ENCODE peak calls at places on chromosomes 6 and 20, in four cellular contexts. M is K562; O is activated T-helper 1 cell treated with anti-CD3 and anti-CD28 coated beads, Interleukin-2, amount 50 U/mL, for 16 hours; U is Ammon's horn. N is an unnamed sample.
A peak's percentile ranks its signal among the peaks of the same experiment; 100 is the strongest.

GRCh38 chr6:151374024-151374423 is 17.3 kb downstream of the ZBTB2 start:
- DNase-seq in M (peak; percentile 32), O (no peak), U (no peak), N (no peak)

GRCh38 chr6:146862508-146862919 is 263.7 kb downstream of the ADGB start:
- DNase-seq in M (no peak), O (no peak), U (no peak), N (no peak)

GRCh38 chr20:2162125-2162822 is 60.6 kb downstream of the STK35 start:
- DNase-seq in M (no peak), O (no peak), U (no peak), N (no peak)

GRCh38 chr6:390914-391558 is 516 bp upstream of the IRF4 start:
- DNase-seq in M (no peak), O (no peak), U (no peak), N (no peak)

GRCh38 chr6:122753688-122754056 is 25.8 kb upstream of the FABP7 start:
- DNase-seq in M (no peak), O (no peak), U (peak; percentile 43), N (no peak)

GRCh38 chr6:138371720-138372119 is 6.0 kb upstream of the SMIM28 start:
- DNase-seq in M (peak; percentile 28), O (no peak), U (no peak), N (no peak)

GRCh38 chr20:59143326-59143725 is 20.3 kb upstream of the ZNF831 start:
- DNase-seq in M (no peak), O (no peak), U (no peak), N (no peak)

GRCh38 chr6:168149015-168149414 is 70.0 kb upstream of the FRMD1 start:
- DNase-seq in M (no peak), O (no peak), U (no peak), N (peak; percentile 8)

GRCh38 chr6:136720045-136720760 is 72.1 kb downstream of the MAP3K5 start:
- DNase-seq in M (no peak), O (no peak), U (peak; percentile 31), N (no peak)

GRCh38 chr6:64221776-64222175 is 586.2 kb downstream of the PHF3 start:
- DNase-seq in M (no peak), O (no peak), U (no peak), N (no peak)

GRCh38 chr20:53956013-53956715 is 114.2 kb downstream of the BCAS1 start:
- DNase-seq in M (no peak), O (no peak), U (no peak), N (no peak)

GRCh38 chr6:164266851-164267250 is 852.3 kb downstream of the QKI start:
- DNase-seq in M (no peak), O (no peak), U (no peak), N (no peak)

GRCh38 chr6:85483861-85484260 is 34.0 kb downstream of the NT5E start:
- DNase-seq in M (no peak), O (no peak), U (no peak), N (no peak)

GRCh38 chr20:54292186-54292585 is 84.3 kb downstream of the PFDN4 start:
- DNase-seq in M (no peak), O (no peak), U (no peak), N (no peak)

GRCh38 chr6:143405381-143406154 is 44.9 kb downstream of the ADAT2 start:
- DNase-seq in M (no peak), O (no peak), U (no peak), N (no peak)

GRCh38 chr6:156109713-156110112 is 654.1 kb upstream of the NOX3 start:
- DNase-seq in M (no peak), O (no peak), U (no peak), N (no peak)

N was measured in D341Med.